ENCODE peak calls at places on chromosomes 7 and 10, in ten cellular contexts. N is adrenal gland, Z is right atrium auricular region, D is left ventricle myocardium inferior, I is heart left ventricle, E is Peyer's patch, Q is adipocyte, L is K562, W is psoas muscle, Y is pancreas. T is an unnamed sample.

GRCh38 chr7:156151082-156151481 is 338.8 kb upstream of the SHH start:
- DNase-seq in N (no peak), Z (peak; percentile 38), D (no peak), I (no peak), E (no peak), Q (no peak), L (no peak), W (no peak), Y (no peak), T (no peak)

GRCh38 chr7:34069676-34070075 is 164.3 kb downstream of the BMPER start:
- DNase-seq in N (no peak), Z (no peak), D (no peak), I (no peak), E (no peak), Q (no peak), L (no peak), W (no peak), Y (no peak), T (no peak)

GRCh38 chr10:73084209-73084608 is 12.5 kb downstream of the P4HA1 start:
- DNase-seq in N (no peak), Z (no peak), D (no peak), I (no peak), E (no peak), Q (no peak), L (no peak), W (no peak), Y (no peak), T (no peak)

GRCh38 chr10:81428456-81429134 is 446.4 kb upstream of the NRG3 start:
- DNase-seq in N (no peak), Z (no peak), D (no peak), I (no peak), E (no peak), Q (no peak), L (no peak), W (no peak), Y (no peak), T (no peak)

GRCh38 chr10:23314835-23315239 is 29.8 kb downstream of the C10orf67 start:
- DNase-seq in N (peak; percentile 78), Z (no peak), D (no peak), I (no peak), E (no peak), Q (peak; percentile 92), L (peak; percentile 27), W (no peak), Y (peak; percentile 53), T (no peak)

GRCh38 chr7:102473271-102473991 is 5.3 kb downstream of the POLR2J start:
- DNase-seq in N (peak; percentile 50), Z (no peak), D (no peak), I (peak; percentile 55), E (no peak), Q (no peak), L (no peak), W (peak; percentile 20), Y (no peak), T (peak; percentile 70)

GRCh38 chr10:59905735-59906416 is 480 bp downstream of the CCDC6 start:
- DNase-seq in N (no peak), Z (no peak), D (no peak), I (peak; percentile 65), E (no peak), Q (no peak), L (peak; percentile 52), W (peak; percentile 23), Y (no peak), T (peak; percentile 89)

GRCh38 chr10:52739380-52740154 is 33.0 kb downstream of the MBL2 start:
- DNase-seq in N (no peak), Z (no peak), D (no peak), I (no peak), E (no peak), Q (no peak), L (no peak), W (no peak), Y (no peak), T (no peak)

GRCh38 chr7:150520145-150520544 is 5.5 kb downstream of the GIMAP7 start:
- DNase-seq in N (no peak), Z (no peak), D (no peak), I (no peak), E (no peak), Q (no peak), L (no peak), W (no peak), Y (no peak), T (no peak)

GRCh38 chr7:139570626-139571025 is 47.1 kb downstream of the CLEC2L start:
- DNase-seq in N (peak; percentile 17), Z (no peak), D (no peak), I (no peak), E (no peak), Q (no peak), L (no peak), W (no peak), Y (no peak), T (no peak)

GRCh38 chr10:6498771-6499170 is 81.3 kb downstream of the PRKCQ start:
- DNase-seq in N (no peak), Z (no peak), D (no peak), I (no peak), E (no peak), Q (no peak), L (no peak), W (no peak), Y (no peak), T (no peak)

GRCh38 chr10:111204880-111205279 is 128.1 kb downstream of the ADRA2A start:
- DNase-seq in N (no peak), Z (no peak), D (no peak), I (no peak), E (no peak), Q (no peak), L (no peak), W (no peak), Y (no peak), T (no peak)

GRCh38 chr10:43943825-43944360 is 295.2 kb upstream of the ZNF32 start:
- DNase-seq in N (peak; percentile 37), Z (peak; percentile 43), D (no peak), I (no peak), E (no peak), Q (no peak), L (no peak), W (no peak), Y (no peak), T (peak; percentile 59)

GRCh38 chr10:95355241-95355779 is 64.5 kb upstream of the PDLIM1 start:
- DNase-seq in N (no peak), Z (no peak), D (no peak), I (no peak), E (no peak), Q (no peak), L (no peak), W (no peak), Y (no peak), T (no peak)

GRCh38 chr7:72321081-72321480 is 91.1 kb downstream of the CALN1 start:
- DNase-seq in N (no peak), Z (no peak), D (no peak), I (no peak), E (no peak), Q (no peak), L (no peak), W (no peak), Y (no peak), T (no peak)

GRCh38 chr10:1464866-1465265 is 272.5 kb downstream of the ADARB2 start:
- DNase-seq in N (no peak), Z (no peak), D (no peak), I (no peak), E (no peak), Q (no peak), L (no peak), W (no peak), Y (no peak), T (no peak)

GRCh38 chr10:1462994-1463633 is 274.2 kb downstream of the ADARB2 start:
- DNase-seq in N (no peak), Z (no peak), D (no peak), I (no peak), E (no peak), Q (no peak), L (no peak), W (no peak), Y (no peak), T (no peak)

GRCh38 chr10:1462032-1462431 is 275.3 kb downstream of the ADARB2 start:
- DNase-seq in N (no peak), Z (no peak), D (no peak), I (no peak), E (no peak), Q (no peak), L (no peak), W (no peak), Y (no peak), T (peak; percentile 61)

GRCh38 chr10:1461016-1461415 is 276.3 kb downstream of the ADARB2 start:
- DNase-seq in N (no peak), Z (peak; percentile 38), D (no peak), I (no peak), E (no peak), Q (no peak), L (no peak), W (no peak), Y (no peak), T (no peak)

GRCh38 chr10:1462521-1462920 is 274.8 kb downstream of the ADARB2 start:
- DNase-seq in N (no peak), Z (no peak), D (no peak), I (no peak), E (no peak), Q (no peak), L (no peak), W (no peak), Y (no peak), T (no peak)
- H3K4me1 ChIP-seq in N (no peaks in the 10 kb centered on the region), Z (no peaks in the 10 kb centered on the region), D (no peaks in the 10 kb centered on the region), I (no peaks in the 10 kb centered on the region), E (no peaks in the 10 kb centered on the region), Q (no peaks in the 10 kb centered on the region), L (no peaks in the 10 kb centered on the region), W (no peaks in the 10 kb centered on the region), Y (no peaks in the 10 kb centered on the region), T (peaks cover 3% of the 10 kb centered on the region)

GRCh38 chr7:50315739-50316671 is 11.5 kb downstream of the IKZF1 start:
- DNase-seq in N (no peak), Z (no peak), D (no peak), I (no peak), E (no peak), Q (no peak), L (no peak), W (no peak), Y (no peak), T (no peak)
- H3K4me1 ChIP-seq in N (no peaks in the 10 kb centered on the region), Z (no peaks in the 10 kb centered on the region), D (no peaks in the 10 kb centered on the region), I (no peaks in the 10 kb centered on the region), E (no peaks in the 10 kb centered on the region), Q (no peaks in the 10 kb centered on the region), L (peaks cover 48% of the 10 kb centered on the region), W (no peaks in the 10 kb centered on the region), Y (no peaks in the 10 kb centered on the region), T (peaks cover 100% of the 10 kb centered on the region)

GRCh38 chr7:2145835-2146580 is 86.7 kb downstream of the MAD1L1 start:
- DNase-seq in N (no peak), Z (no peak), D (no peak), I (no peak), E (no peak), Q (no peak), L (no peak), W (no peak), Y (no peak), T (no peak)
- H3K4me1 ChIP-seq in N (no peaks in the 10 kb centered on the region), Z (no peaks in the 10 kb centered on the region), D (peaks cover 14% of the 10 kb centered on the region), I (no peaks in the 10 kb centered on the region), E (no peaks in the 10 kb centered on the region), Q (no peaks in the 10 kb centered on the region), L (no peaks in the 10 kb centered on the region), W (peaks cover 24% of the 10 kb centered on the region), Y (no peaks in the 10 kb centered on the region), T (peaks cover 6% of the 10 kb centered on the region)

DNA sequence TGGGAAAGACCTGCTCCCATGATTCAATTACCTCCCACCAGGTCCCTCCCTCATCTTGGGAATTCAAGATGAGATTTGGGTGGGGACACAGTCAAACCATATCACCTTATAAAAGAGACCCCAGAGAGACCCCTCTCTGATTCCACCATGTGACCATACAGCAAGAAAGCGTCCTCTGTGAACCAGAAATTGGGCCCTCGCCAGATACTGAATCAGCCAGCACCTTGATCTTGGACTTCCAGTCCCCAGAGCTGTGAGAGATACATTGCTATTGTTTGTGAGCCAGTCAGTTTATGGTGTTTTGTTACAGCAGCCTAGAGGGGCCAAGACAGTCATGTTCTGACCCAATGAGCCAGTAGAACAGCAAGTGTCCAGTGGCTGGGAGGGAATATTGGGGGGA is 232.6 kb downstream of the PAXIP1 start:
- DNase-seq in N (no peak), Z (no peak), D (no peak), I (no peak), E (no peak), Q (no peak), L (no peak), W (no peak), Y (no peak), T (no peak)
- H3K4me1 ChIP-seq in N (no peaks in the 10 kb centered on the region), Z (no peaks in the 10 kb centered on the region), D (no peaks in the 10 kb centered on the region), I (no peaks in the 10 kb centered on the region), E (no peaks in the 10 kb centered on the region), Q (no peaks in the 10 kb centered on the region), L (no peaks in the 10 kb centered on the region), W (no peaks in the 10 kb centered on the region), Y (no peaks in the 10 kb centered on the region), T (no peaks in the 10 kb centered on the region)

T was measured in spleen.